ENCODE peak calls at places on chromosomes 13 and 19, in five cellular contexts. D is kidney epithelial cell; K is non-pigmented ciliary epithelial cell; G is CD4-positive, alpha-beta memory T cell; Q is NCI-H2227 treated with DMSO at 0.1 percent for 48 hours. L is an unnamed sample.

GRCh38 chr19:46863818-46864629 is 3.2 kb downstream of the ARHGAP35 start:
- DNase-seq in D (no peak), K (no peak), G (no peak), Q (no peak), L (no peak)

GRCh38 chr19:40580619-40581018 is 3.9 kb downstream of the SHKBP1 start:
- DNase-seq in D (no peak), K (no peak), G (no peak), Q (no peak), L (no peak)

GRCh38 chr13:85608255-85608829 is 190.9 kb downstream of the SLITRK6 start:
- DNase-seq in D (no peak), K (no peak), G (no peak), Q (no peak), L (no peak)

GRCh38 chr19:42420055-42420544 is 7.1 kb downstream of the LIPE start:
- DNase-seq in D (no peak), K (no peak), G (peak; percentile 82), Q (no peak), L (peak; percentile 49)

GRCh38 chr13:100273576-100273975 is 184.7 kb downstream of the PCCA start:
- DNase-seq in D (no peak), K (no peak), G (no peak), Q (no peak), L (no peak)

GRCh38 chr13:48235100-48235813 is 2.3 kb downstream of the ITM2B start:
- DNase-seq in D (no peak), K (no peak), G (peak; percentile 18), Q (no peak), L (peak; percentile 8)

GRCh38 chr13:40755082-40755755 is 15.8 kb downstream of the MRPS31 start:
- DNase-seq in D (no peak), K (no peak), G (no peak), Q (no peak), L (no peak)

GRCh38 chr13:36998624-36999041 is 507 bp downstream of the ALG5 start:
- DNase-seq in D (no peak), K (no peak), G (no peak), Q (no peak), L (peak; percentile 38)

GRCh38 chr19:35141627-35142401 is 1.2 kb upstream of the FXYD7 start:
- DNase-seq in D (no peak), K (no peak), G (no peak), Q (peak; percentile 65), L (no peak)

GRCh38 chr19:7101498-7102253 is 32.2 kb downstream of the ZNF557 start:
- DNase-seq in D (no peak), K (no peak), G (peak; percentile 58), Q (no peak), L (no peak)

GRCh38 chr19:38803543-38803942 is 9.2 kb downstream of the LGALS4 start:
- DNase-seq in D (no peak), K (no peak), G (no peak), Q (no peak), L (no peak)

GRCh38 chr19:50912727-50913716 is 1.8 kb upstream of the KLK4 start:
- DNase-seq in D (no peak), K (no peak), G (no peak), Q (no peak), L (no peak)

GRCh38 chr19:38250821-38251563 is 5.2 kb downstream of the PPP1R14A start:
- DNase-seq in D (no peak), K (no peak), G (no peak), Q (peak; percentile 78), L (no peak)

GRCh38 chr13:109979186-109979585 is 192.8 kb upstream of the IRS2 start:
- DNase-seq in D (no peak), K (no peak), G (no peak), Q (no peak), L (no peak)

GRCh38 chr13:97367427-97367826 is 66.5 kb upstream of the RAP2A start:
- DNase-seq in D (peak; percentile 85), K (peak; percentile 68), G (no peak), Q (no peak), L (no peak)

GRCh38 chr19:8138201-8138600 is 11.2 kb downstream of the FBN3 start:
- DNase-seq in D (no peak), K (no peak), G (no peak), Q (no peak), L (no peak)

GRCh38 chr19:48354332-48354992 is 9.3 kb downstream of the TMEM143 start:
- DNase-seq in D (no peak), K (no peak), G (no peak), Q (no peak), L (no peak)

L was measured in SK-N-DZ.